ENCODE peak calls at places on chromosome 5, in eight cellular contexts. G is T-helper 17 cell; R is stimulated activated CD4-positive, alpha-beta T cell treated with anti-CD3 and anti-CD28 coated beads, Interleukin-15, amount 100 ng/mL, for 24 hours; V is pulmonary artery endothelial cell; K is NCI-H1694; W is heart left ventricle; F is breast epithelium; M is PC-3. L is an unnamed sample.
A peak's percentile ranks its signal among the peaks of the same experiment; 100 is the strongest.

GRCh38 chr5:115831163-115831768 is 10.1 kb downstream of the ATG12 start:
- DNase-seq in G (no peak), R (peak; percentile 16), V (no peak), K (no peak), W (no peak), F (no peak), M (peak; percentile 66), L (no peak)

GRCh38 chr5:1056611-1057484 is 48.2 kb downstream of the NKD2 start:
- DNase-seq in G (no peak), R (no peak), V (no peak), K (no peak), W (peak; percentile 29), F (no peak), M (no peak), L (no peak)

GRCh38 chr5:373710-374602 is 52.4 kb downstream of the AHRR start:
- DNase-seq in G (peak; percentile 44), R (peak; percentile 87), V (peak; percentile 19), K (peak; percentile 10), W (peak; percentile 36), F (peak; percentile 15), M (peak; percentile 37), L (no peak)

GRCh38 chr5:93886098-93886806 is 144.9 kb upstream of the POU5F2 start:
- DNase-seq in G (no peak), R (no peak), V (no peak), K (no peak), W (no peak), F (no peak), M (no peak), L (no peak)

GRCh38 chr5:175279506-175279905 is 164.5 kb downstream of the DRD1 start:
- DNase-seq in G (no peak), R (no peak), V (no peak), K (no peak), W (no peak), F (no peak), M (no peak), L (no peak)

GRCh38 chr5:40518511-40518917 is 161.2 kb upstream of the PTGER4 start:
- DNase-seq in G (no peak), R (peak; percentile 39), V (no peak), K (no peak), W (no peak), F (no peak), M (peak; percentile 99), L (no peak)

GRCh38 chr5:176895829-176896228 is 3.3 kb downstream of the HK3 start:
- DNase-seq in G (no peak), R (no peak), V (no peak), K (no peak), W (no peak), F (no peak), M (no peak), L (no peak)

GRCh38 chr5:32500206-32500605 is 55.7 kb upstream of the ZFR start:
- DNase-seq in G (no peak), R (no peak), V (no peak), K (no peak), W (no peak), F (no peak), M (no peak), L (no peak)

GRCh38 chr5:64758916-64759315 is 9.6 kb downstream of the SREK1IP1 start:
- DNase-seq in G (no peak), R (no peak), V (no peak), K (no peak), W (no peak), F (no peak), M (no peak), L (no peak)

GRCh38 chr5:96629774-96630173 is 32.4 kb upstream of the CAST start:
- DNase-seq in G (no peak), R (no peak), V (no peak), K (no peak), W (no peak), F (peak; percentile 66), M (peak; percentile 90), L (no peak)

GRCh38 chr5:168734657-168735344 is 155.6 kb upstream of the PANK3 start:
- DNase-seq in G (no peak), R (peak; percentile 16), V (no peak), K (peak; percentile 80), W (peak; percentile 66), F (no peak), M (no peak), L (no peak)

GRCh38 chr5:76582252-76583162 is 40.7 kb downstream of the F2RL2 start:
- DNase-seq in G (no peak), R (peak; percentile 47), V (no peak), K (no peak), W (no peak), F (no peak), M (peak; percentile 61), L (no peak)

L was measured in glomerular endothelial cell.